ENCODE peak calls at places on chromosomes 2 and 18, in eight cellular contexts. K, H, W, E, X, V, N and Q are unnamed samples.

GRCh38 chr2:5849596-5849995 is 157.4 kb downstream of the SOX11 start:
- DNase-seq in N (no peak), E (no peak), X (no peak), H (no peak), W (no peak), K (no peak), V (no peak), Q (no peak)

GRCh38 chr2:106085441-106085911 is 108.6 kb downstream of the UXS1 start:
- DNase-seq in H (no peak), K (no peak), N (peak; percentile 56), X (peak; percentile 21), E (peak; percentile 36), V (peak; percentile 18), W (peak; percentile 72), Q (peak; percentile 59)

GRCh38 chr2:231326404-231326803 is 69.1 kb upstream of the B3GNT7 start:
- DNase-seq in W (no peak), E (no peak), V (no peak), H (no peak), K (no peak), N (no peak), X (no peak), Q (no peak)

GRCh38 chr2:55961318-55961911 is 37.8 kb upstream of the EFEMP1 start:
- DNase-seq in X (peak; percentile 63), N (peak; percentile 63), K (peak; percentile 6), H (no peak), W (peak; percentile 26), V (peak; percentile 65), E (no peak), Q (peak; percentile 58)

GRCh38 chr2:46963210-46963609 is 47.6 kb upstream of the MCFD2 start:
- DNase-seq in W (no peak), K (no peak), V (no peak), H (no peak), X (no peak), N (no peak), E (no peak), Q (no peak)

GRCh38 chr2:160208662-160209229 is 8.7 kb upstream of the ITGB6 start:
- DNase-seq in H (no peak), X (no peak), N (no peak), W (no peak), K (no peak), E (no peak), V (no peak), Q (no peak)

GRCh38 chr2:176093145-176093888 is 796 bp downstream of the HOXD13 start:
- DNase-seq in V (no peak), N (no peak), E (no peak), W (no peak), H (no peak), X (no peak), K (no peak), Q (no peak)

GRCh38 chr18:46313521-46313920 is 209.3 kb downstream of the HAUS1 start:
- DNase-seq in K (no peak), X (no peak), E (no peak), W (no peak), V (no peak), H (no peak), N (no peak), Q (no peak)

GRCh38 chr2:85387754-85388153 is 22.4 kb downstream of the CAPG start:
- DNase-seq in W (no peak), X (no peak), K (no peak), V (no peak), H (no peak), N (no peak), E (no peak), Q (no peak)

GRCh38 chr2:204731996-204732395 is 186.7 kb downstream of the PARD3B start:
- DNase-seq in E (no peak), W (no peak), H (no peak), K (no peak), V (no peak), N (no peak), X (peak; percentile 51), Q (no peak)

GRCh38 chr2:172095146-172095904 is 7.4 kb downstream of the DLX2 start:
- DNase-seq in W (no peak), V (peak; percentile 44), N (peak; percentile 76), H (peak; percentile 40), X (peak; percentile 70), E (peak; percentile 68), K (no peak), Q (no peak)

GRCh38 chr2:222239091-222239490 is 59.7 kb downstream of the PAX3 start:
- DNase-seq in V (no peak), X (no peak), E (no peak), N (no peak), H (no peak), W (no peak), K (no peak), Q (no peak)

GRCh38 chr2:79155826-79156476 is 3.6 kb downstream of the REG3A start:
- DNase-seq in K (no peak), X (no peak), H (no peak), W (no peak), N (no peak), E (no peak), V (no peak), Q (no peak)

GRCh38 chr2:43223412-43224040 is 2.9 kb downstream of the ZFP36L2 start:
- DNase-seq in V (peak; percentile 43), E (no peak), W (no peak), X (peak; percentile 58), N (peak; percentile 80), H (no peak), K (no peak), Q (no peak)